ENCODE peak calls at places on chromosomes 4 and X, in eight cellular contexts. I is RWPE1, P is lower lobe of right lung, E is AG10803, T is choroid plexus epithelial cell, J is transverse colon, O is RWPE2, R is HFF-Myc. D is an unnamed sample.

GRCh38 chr4:83369825-83370639 is 35.4 kb upstream of the HPSE start:
- DNase-seq in I (no peak), P (no peak), E (peak), T (peak), J (no peak), O (no peak), R (no peak), D (no peak)

GRCh38 chrX:55450259-55450658 is 1.7 kb upstream of the MAGEH1 start:
- DNase-seq in I (no peak), P (no peak), E (peak), T (peak), J (no peak), O (no peak), R (no peak), D (no peak)

GRCh38 chr4:75845992-75846391 is 56.3 kb downstream of the PPEF2 start:
- DNase-seq in I (no peak), P (no peak), E (no peak), T (no peak), J (no peak), O (no peak), R (no peak), D (no peak)

GRCh38 chr4:42638993-42639392 is 17.9 kb downstream of the ATP8A1 start:
- DNase-seq in I (no peak), P (no peak), E (no peak), T (no peak), J (no peak), O (no peak), R (no peak), D (no peak)

GRCh38 chrX:10477525-10477924 is 142.9 kb downstream of the MID1 start:
- DNase-seq in I (no peak), P (no peak), E (no peak), T (no peak), J (no peak), O (no peak), R (no peak), D (no peak)

GRCh38 chr4:25760518-25761157 is 102.2 kb downstream of the SEL1L3 start:
- DNase-seq in I (no peak), P (no peak), E (peak), T (peak), J (no peak), O (no peak), R (no peak), D (no peak)

GRCh38 chr4:174316954-174317353 is 33.2 kb downstream of the CEP44 start:
- DNase-seq in I (peak), P (no peak), E (no peak), T (peak), J (no peak), O (no peak), R (no peak), D (no peak)

GRCh38 chr4:52477191-52477590 is 181.9 kb downstream of the USP46 start:
- DNase-seq in I (no peak), P (no peak), E (no peak), T (no peak), J (no peak), O (no peak), R (no peak), D (no peak)

GRCh38 chr4:37865450-37865849 is 25.4 kb upstream of the TBC1D1 start:
- DNase-seq in I (no peak), P (no peak), E (no peak), T (peak), J (no peak), O (no peak), R (no peak), D (no peak)

GRCh38 chrX:85611926-85612325 is 232.5 kb upstream of the POF1B start:
- DNase-seq in I (no peak), P (no peak), E (peak), T (peak), J (no peak), O (no peak), R (no peak), D (no peak)

GRCh38 chr4:156496797-156497196 is 474.8 kb downstream of the PDGFC start:
- DNase-seq in I (no peak), P (no peak), E (peak), T (peak), J (no peak), O (no peak), R (no peak), D (no peak)

GRCh38 chr4:145609494-145610427 is 9.4 kb upstream of the MMAA start:
- DNase-seq in I (peak), P (no peak), E (peak), T (peak), J (peak), O (no peak), R (peak), D (peak)

GRCh38 chrX:77505227-77505626 is 58.0 kb downstream of the FGF16 start:
- DNase-seq in I (no peak), P (no peak), E (peak), T (peak), J (no peak), O (no peak), R (no peak), D (no peak)

GRCh38 chrX:115462406-115462805 is 98.6 kb upstream of the PLS3 start:
- DNase-seq in I (no peak), P (no peak), E (no peak), T (no peak), J (no peak), O (no peak), R (no peak), D (no peak)

GRCh38 chr4:81694514-81694913 is 222.8 kb upstream of the RASGEF1B start:
- DNase-seq in I (no peak), P (no peak), E (no peak), T (no peak), J (no peak), O (no peak), R (no peak), D (no peak)

GRCh38 chr4:76035799-76036389 is at the start of gene CXCL11:
- DNase-seq in I (no peak), P (no peak), E (no peak), T (no peak), J (no peak), O (no peak), R (no peak), D (no peak)

GRCh38 chrX:45309096-45309495 is 108.4 kb upstream of the DIPK2B start:
- DNase-seq in I (no peak), P (no peak), E (peak), T (peak), J (no peak), O (no peak), R (no peak), D (no peak)

GRCh38 chrX:47204970-47205369 is 11.3 kb downstream of the UBA1 start:
- DNase-seq in I (no peak), P (no peak), E (no peak), T (no peak), J (no peak), O (no peak), R (no peak), D (no peak)

GRCh38 chrX:48558270-48558669 is 16.0 kb upstream of the RBM3 start:
- DNase-seq in I (peak), P (no peak), E (peak), T (peak), J (no peak), O (no peak), R (no peak), D (no peak)

GRCh38 chr4:89823416-89823815 is 13.5 kb downstream of the SNCA start:
- DNase-seq in I (no peak), P (no peak), E (no peak), T (peak), J (no peak), O (no peak), R (no peak), D (no peak)

GRCh38 chr4:21709031-21709430 is 239.5 kb downstream of the KCNIP4 start:
- DNase-seq in I (no peak), P (no peak), E (no peak), T (no peak), J (no peak), O (no peak), R (no peak), D (no peak)

GRCh38 chr4:158172196-158172557 is 648 bp downstream of the GASK1B start:
- DNase-seq in I (no peak), P (no peak), E (peak), T (peak), J (no peak), O (no peak), R (no peak), D (no peak)

GRCh38 chr4:145351922-145352321 is 129.7 kb upstream of the SMAD1 start:
- DNase-seq in I (no peak), P (no peak), E (no peak), T (no peak), J (no peak), O (no peak), R (no peak), D (no peak)

GRCh38 chrX:40152173-40152705 is 54.5 kb upstream of the BCOR start:
- DNase-seq in I (no peak), P (peak), E (no peak), T (no peak), J (peak), O (no peak), R (no peak), D (peak)

GRCh38 chr4:127145001-127145400 is 487.8 kb upstream of the INTU start:
- DNase-seq in I (no peak), P (no peak), E (no peak), T (no peak), J (no peak), O (no peak), R (no peak), D (peak)

GRCh38 chrX:69615323-69615722 is 590 bp upstream of the EDA start:
- DNase-seq in I (no peak), P (no peak), E (no peak), T (no peak), J (no peak), O (no peak), R (no peak), D (no peak)

GRCh38 chr4:182068920-182069319 is 174.3 kb upstream of the TENM3 start:
- DNase-seq in I (no peak), P (no peak), E (no peak), T (no peak), J (no peak), O (no peak), R (no peak), D (no peak)

GRCh38 chrX:33194876-33195433 is 16.4 kb downstream of the DMD start:
- DNase-seq in I (no peak), P (no peak), E (no peak), T (peak), J (no peak), O (no peak), R (no peak), D (no peak)

GRCh38 chr4:113979157-113979972 is at the start of gene ARSJ:
- DNase-seq in I (peak), P (peak), E (peak), T (peak), J (peak), O (peak), R (peak), D (peak)

GRCh38 chrX:123607806-123608205 is 125.0 kb downstream of the THOC2 start:
- DNase-seq in I (no peak), P (no peak), E (no peak), T (no peak), J (no peak), O (no peak), R (no peak), D (no peak)

GRCh38 chr4:184283659-184284335 is 66.1 kb upstream of the ENPP6 start:
- DNase-seq in I (no peak), P (no peak), E (no peak), T (no peak), J (peak), O (no peak), R (no peak), D (no peak)

GRCh38 chr4:182556576-182556975 is 313.4 kb downstream of the TENM3 start:
- DNase-seq in I (no peak), P (no peak), E (no peak), T (no peak), J (no peak), O (no peak), R (no peak), D (no peak)

GRCh38 chr4:52665592-52665991 is 6.5 kb upstream of the USP46 start:
- DNase-seq in I (no peak), P (no peak), E (no peak), T (peak), J (no peak), O (no peak), R (no peak), D (no peak)

GRCh38 chrX:100677616-100678181 is 33.7 kb downstream of the SRPX2 start:
- DNase-seq in I (no peak), P (no peak), E (peak), T (peak), J (no peak), O (no peak), R (no peak), D (no peak)

GRCh38 chrX:26649534-26649933 is 433.6 kb downstream of the MAGEB5 start:
- DNase-seq in I (no peak), P (no peak), E (no peak), T (peak), J (no peak), O (no peak), R (no peak), D (no peak)

DNA sequence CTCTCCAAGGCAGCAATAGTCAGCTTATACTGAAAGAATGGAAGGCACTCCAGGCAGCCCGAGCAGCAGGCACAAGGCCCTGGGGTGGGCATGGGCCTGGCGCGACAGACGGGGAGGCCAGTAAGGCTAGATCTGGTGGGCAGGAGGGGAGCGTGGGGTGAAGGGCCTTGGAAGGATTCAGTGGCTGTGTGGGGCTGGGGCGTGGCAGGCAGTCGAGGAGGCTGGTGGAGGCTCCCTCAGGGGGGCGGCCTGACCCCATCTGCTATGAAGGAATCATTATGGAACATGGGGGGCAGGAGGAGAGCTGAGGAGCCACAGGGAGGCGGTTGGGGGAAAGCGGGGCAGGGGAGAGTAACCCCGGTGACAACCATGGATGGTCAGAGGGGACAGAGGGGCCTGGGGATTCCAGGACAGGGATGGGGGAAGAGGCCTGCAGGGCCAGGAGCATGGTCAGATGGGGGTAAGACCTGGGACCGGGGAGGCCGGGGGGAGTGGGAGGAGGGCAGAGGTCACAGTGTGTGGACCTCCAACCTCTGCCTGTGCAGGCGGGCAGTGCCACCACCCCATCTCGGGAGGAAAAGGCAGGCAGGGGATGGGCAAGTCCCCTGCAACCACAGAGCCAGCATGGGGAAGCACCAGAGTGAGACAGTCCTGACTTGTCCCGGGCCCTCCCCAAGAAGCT is 70.3 kb downstream of the ACOX3 start:
- DNase-seq in I (no peak), P (peak), E (no peak), T (no peak), J (no peak), O (no peak), R (no peak), D (no peak)
- TF ChIP-seq CTCF in I (no peak), P (no peak), E (no peak), T (no peak), J (no peak), O (no peak), R (no peak), D (no peak)

GRCh38 chrX:153641575-153642312 is 5.3 kb upstream of the DUSP9 start:
- DNase-seq in I (no peak), P (no peak), E (no peak), T (no peak), J (no peak), O (peak), R (no peak), D (peak)

GRCh38 chrX:153640736-153641574 is 6.0 kb upstream of the DUSP9 start:
- DNase-seq in I (no peak), P (no peak), E (no peak), T (no peak), J (no peak), O (peak), R (no peak), D (no peak)

GRCh38 chrX:153642655-153643430 is 4.2 kb upstream of the DUSP9 start:
- DNase-seq in I (no peak), P (no peak), E (no peak), T (no peak), J (no peak), O (peak), R (no peak), D (no peak)

GRCh38 chrX:153643431-153644351 is 3.3 kb upstream of the DUSP9 start:
- DNase-seq in I (no peak), P (no peak), E (no peak), T (no peak), J (no peak), O (peak), R (no peak), D (no peak)

GRCh38 chrX:153642313-153642654 is 4.7 kb upstream of the DUSP9 start:
- DNase-seq in I (no peak), P (no peak), E (no peak), T (no peak), J (no peak), O (no peak), R (no peak), D (peak)
- TF ChIP-seq CTCF in I (no peak), P (no peak), E (no peak), T (no peak), J (no peak), O (no peak), R (no peak), D (no peak)

DNA sequence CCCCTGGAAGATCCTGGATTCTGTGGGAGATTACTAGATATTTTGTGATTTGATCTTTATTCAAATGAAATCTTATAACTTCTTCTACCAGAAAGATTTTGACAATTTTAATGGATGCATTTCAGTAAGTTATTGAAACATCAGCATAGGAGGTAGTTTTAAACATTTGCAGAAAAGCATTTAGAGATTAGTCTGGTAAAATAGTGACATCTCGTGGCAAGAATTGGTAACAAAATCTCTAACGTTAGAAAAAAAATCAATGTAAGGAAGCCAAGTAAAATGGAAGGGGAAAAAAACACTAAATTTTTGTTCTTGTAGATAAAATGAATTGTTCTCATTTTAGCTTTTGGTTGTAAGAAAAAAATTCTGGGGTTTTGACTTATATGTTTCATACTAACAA is 73.3 kb downstream of the TASL start:
- DNase-seq in I (no peak), P (no peak), E (peak), T (peak), J (no peak), O (no peak), R (no peak), D (no peak)
- TF ChIP-seq CTCF in I (peak), P (peak), E (peak), T (peak), J (peak), O (peak), R (no peak), D (peak)

GRCh38 chr4:119039779-119040178 is 95.9 kb upstream of the MYOZ2 start:
- DNase-seq in I (no peak), P (no peak), E (no peak), T (peak), J (no peak), O (no peak), R (no peak), D (peak)

GRCh38 chr4:119044919-119045318 is 90.7 kb upstream of the MYOZ2 start:
- DNase-seq in I (no peak), P (no peak), E (no peak), T (no peak), J (no peak), O (no peak), R (no peak), D (no peak)

GRCh38 chr4:119040711-119041185 is 94.9 kb upstream of the MYOZ2 start:
- DNase-seq in I (no peak), P (no peak), E (peak), T (peak), J (no peak), O (no peak), R (peak), D (no peak)

GRCh38 chr4:119040261-119040660 is 95.4 kb upstream of the MYOZ2 start:
- DNase-seq in I (no peak), P (no peak), E (peak), T (peak), J (no peak), O (no peak), R (no peak), D (no peak)

DNA sequence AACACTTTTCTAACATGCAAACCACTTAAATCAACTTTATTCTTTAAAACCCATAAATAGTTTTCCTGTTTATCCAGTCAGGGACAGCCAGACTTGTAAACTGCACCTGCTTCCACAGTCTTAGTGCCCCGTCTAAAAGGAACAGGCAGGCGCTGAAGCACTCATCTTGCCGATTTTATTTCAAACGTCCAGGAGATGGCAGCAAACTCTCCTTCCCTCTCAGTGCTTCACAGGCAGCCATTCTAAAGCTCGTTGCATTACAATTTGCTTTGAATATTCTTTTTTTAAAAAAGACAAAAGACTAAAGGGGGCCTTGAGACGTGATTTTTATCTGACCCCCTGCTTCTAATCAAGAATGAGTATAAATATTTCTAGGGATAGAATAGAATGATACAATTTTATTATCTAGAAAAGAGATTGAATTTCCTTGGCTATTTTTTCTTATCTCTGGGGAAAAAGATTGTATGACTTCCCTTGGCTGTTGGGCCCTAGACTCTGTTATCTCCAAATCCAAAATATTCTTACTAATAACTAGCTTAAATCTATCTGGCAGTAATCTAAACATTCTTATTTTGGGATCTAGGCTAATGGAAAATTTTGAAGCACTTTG is 93.6 kb upstream of the MYOZ2 start:
- DNase-seq in I (peak), P (no peak), E (peak), T (peak), J (peak), O (no peak), R (peak), D (peak)
- TF ChIP-seq CTCF in I (peak), P (peak), E (peak), T (peak), J (peak), O (peak), R (peak), D (peak)

GRCh38 chr4:41177016-41177415 is 37.3 kb downstream of the APBB2 start:
- DNase-seq in I (peak), P (no peak), E (peak), T (peak), J (no peak), O (no peak), R (no peak), D (no peak)
- TF ChIP-seq CTCF in I (no peak), P (no peak), E (peak), T (peak), J (no peak), O (peak), R (peak), D (no peak)

GRCh38 chr4:152456609-152457008 is 79.3 kb downstream of the FBXW7 start:
- DNase-seq in I (peak), P (no peak), E (no peak), T (peak), J (no peak), O (no peak), R (no peak), D (no peak)

GRCh38 chr4:152459326-152459725 is 76.6 kb downstream of the FBXW7 start:
- DNase-seq in I (no peak), P (no peak), E (no peak), T (no peak), J (no peak), O (no peak), R (no peak), D (no peak)

GRCh38 chr4:152451496-152451895 is 84.4 kb downstream of the FBXW7 start:
- DNase-seq in I (no peak), P (no peak), E (no peak), T (no peak), J (no peak), O (no peak), R (no peak), D (no peak)

GRCh38 chr4:152458801-152459302 is 77.0 kb downstream of the FBXW7 start:
- DNase-seq in I (no peak), P (no peak), E (peak), T (peak), J (no peak), O (no peak), R (no peak), D (no peak)

GRCh38 chr4:152454398-152455011 is 81.4 kb downstream of the FBXW7 start:
- DNase-seq in I (peak), P (no peak), E (peak), T (peak), J (no peak), O (no peak), R (no peak), D (no peak)
- TF ChIP-seq CTCF in I (peak), P (peak), E (peak), T (peak), J (peak), O (peak), R (peak), D (peak)

GRCh38 chrX:43949669-43950068 is 23.5 kb downstream of the NDP start:
- DNase-seq in I (no peak), P (peak), E (no peak), T (no peak), J (peak), O (no peak), R (no peak), D (peak)
- TF ChIP-seq CTCF in I (no peak), P (peak), E (peak), T (peak), J (peak), O (no peak), R (no peak), D (peak)

D was measured in glutamatergic neuron.